ENCODE peak calls at places on chromosomes 2 and 18, in six cellular contexts. One of them, this sample, is unnamed.

GRCh38 chr2:220451438-220451837 is 824.0 kb downstream of the SLC4A3 start:
- DNase-seq in cortex of kidney: no peak
- DNase-seq in GM13976: no peak
- DNase-seq in GM12865: no peak
- DNase-seq in stimulated activated CD4-positive, alpha-beta T cell treated with anti-CD3 and anti-CD28 coated beads, Interleukin-2, amount 100 ng/mL, for 48 hours: no peak
- DNase-seq in fibroblast of lung: no peak
- DNase-seq in this sample: no peak

GRCh38 chr2:39620067-39620466 is 45.6 kb upstream of the TMEM178A start:
- DNase-seq in GM12865: peak; percentile 44
- DNase-seq in fibroblast of lung: peak; percentile 89
- DNase-seq in stimulated activated CD4-positive, alpha-beta T cell treated with anti-CD3 and anti-CD28 coated beads, Interleukin-2, amount 100 ng/mL, for 48 hours: no peak
- DNase-seq in GM13976: no peak
- DNase-seq in cortex of kidney: no peak
- DNase-seq in this sample: peak; percentile 96

GRCh38 chr2:128362889-128363228 is 44.2 kb upstream of the HS6ST1 start:
- DNase-seq in cortex of kidney: no peak
- DNase-seq in GM13976: no peak
- DNase-seq in fibroblast of lung: peak; percentile 52
- DNase-seq in stimulated activated CD4-positive, alpha-beta T cell treated with anti-CD3 and anti-CD28 coated beads, Interleukin-2, amount 100 ng/mL, for 48 hours: no peak
- DNase-seq in GM12865: no peak
- DNase-seq in this sample: peak; percentile 78

GRCh38 chr2:96907405-96908041 is 37.6 kb upstream of the SEMA4C start:
- DNase-seq in fibroblast of lung: peak; percentile 71
- DNase-seq in stimulated activated CD4-positive, alpha-beta T cell treated with anti-CD3 and anti-CD28 coated beads, Interleukin-2, amount 100 ng/mL, for 48 hours: no peak
- DNase-seq in GM13976: no peak
- DNase-seq in cortex of kidney: no peak
- DNase-seq in GM12865: no peak
- DNase-seq in this sample: peak; percentile 77

GRCh38 chr2:46326231-46326980 is 29.2 kb downstream of the EPAS1 start:
- DNase-seq in cortex of kidney: no peak
- DNase-seq in GM13976: no peak
- DNase-seq in GM12865: no peak
- DNase-seq in fibroblast of lung: no peak
- DNase-seq in stimulated activated CD4-positive, alpha-beta T cell treated with anti-CD3 and anti-CD28 coated beads, Interleukin-2, amount 100 ng/mL, for 48 hours: no peak
- DNase-seq in this sample: peak; percentile 41

GRCh38 chr2:60152226-60152833 is 401.1 kb downstream of the BCL11A start:
- DNase-seq in GM12865: peak; percentile 61
- DNase-seq in fibroblast of lung: peak; percentile 11
- DNase-seq in cortex of kidney: no peak
- DNase-seq in stimulated activated CD4-positive, alpha-beta T cell treated with anti-CD3 and anti-CD28 coated beads, Interleukin-2, amount 100 ng/mL, for 48 hours: no peak
- DNase-seq in GM13976: no peak
- DNase-seq in this sample: peak; percentile 3

GRCh38 chr2:8544786-8545631 is 136.8 kb upstream of the ID2 start:
- DNase-seq in cortex of kidney: no peak
- DNase-seq in stimulated activated CD4-positive, alpha-beta T cell treated with anti-CD3 and anti-CD28 coated beads, Interleukin-2, amount 100 ng/mL, for 48 hours: peak; percentile 85
- DNase-seq in GM12865: peak; percentile 88
- DNase-seq in fibroblast of lung: peak; percentile 81
- DNase-seq in GM13976: peak; percentile 87
- DNase-seq in this sample: peak; percentile 66

GRCh38 chr18:24763765-24764548 is 303.5 kb downstream of the HRH4 start:
- DNase-seq in stimulated activated CD4-positive, alpha-beta T cell treated with anti-CD3 and anti-CD28 coated beads, Interleukin-2, amount 100 ng/mL, for 48 hours: no peak
- DNase-seq in GM12865: no peak
- DNase-seq in cortex of kidney: no peak
- DNase-seq in GM13976: no peak
- DNase-seq in fibroblast of lung: peak; percentile 43
- DNase-seq in this sample: peak; percentile 65

GRCh38 chr2:216596986-216597509 is 36.2 kb upstream of the IGFBP2 start:
- DNase-seq in stimulated activated CD4-positive, alpha-beta T cell treated with anti-CD3 and anti-CD28 coated beads, Interleukin-2, amount 100 ng/mL, for 48 hours: no peak
- DNase-seq in GM13976: no peak
- DNase-seq in cortex of kidney: no peak
- DNase-seq in fibroblast of lung: no peak
- DNase-seq in GM12865: no peak
- DNase-seq in this sample: no peak

GRCh38 chr2:60053791-60054190 is 499.7 kb downstream of the BCL11A start:
- DNase-seq in GM13976: no peak
- DNase-seq in stimulated activated CD4-positive, alpha-beta T cell treated with anti-CD3 and anti-CD28 coated beads, Interleukin-2, amount 100 ng/mL, for 48 hours: no peak
- DNase-seq in GM12865: no peak
- DNase-seq in fibroblast of lung: no peak
- DNase-seq in cortex of kidney: no peak
- DNase-seq in this sample: no peak

GRCh38 chr2:224579411-224579810 is 5.8 kb downstream of the CUL3 start:
- DNase-seq in cortex of kidney: no peak
- DNase-seq in GM13976: no peak
- DNase-seq in fibroblast of lung: peak; percentile 36
- DNase-seq in GM12865: no peak
- DNase-seq in stimulated activated CD4-positive, alpha-beta T cell treated with anti-CD3 and anti-CD28 coated beads, Interleukin-2, amount 100 ng/mL, for 48 hours: no peak
- DNase-seq in this sample: no peak